ENCODE peak calls at places on chromosomes 13 and 19, in eight cellular contexts. Q is thyroid gland; V is ascending aorta; T is GM23338; O is effector memory CD4-positive, alpha-beta T cell; G is IMR-90; B is iPS DF 6.9; I is tibial artery. E is an unnamed sample.

GRCh38 chr19:860481-861098 is 1.1 kb downstream of the CFD start:
- DNase-seq in Q (peak), V (no peak), T (peak), O (peak), G (peak), B (no peak), I (peak), E (no peak)

GRCh38 chr13:67408823-67409222 is 178.7 kb upstream of the PCDH9 start:
- DNase-seq in Q (no peak), V (no peak), T (peak), O (no peak), G (no peak), B (no peak), I (no peak), E (no peak)

GRCh38 chr19:33209844-33210230 is 15.7 kb downstream of the LRP3 start:
- DNase-seq in Q (no peak), V (no peak), T (no peak), O (no peak), G (no peak), B (no peak), I (no peak), E (no peak)

GRCh38 chr13:75687145-75687763 is 51.1 kb downstream of the LMO7 start:
- DNase-seq in Q (no peak), V (no peak), T (peak), O (no peak), G (peak), B (no peak), I (no peak), E (no peak)

GRCh38 chr13:52104624-52105023 is 24.2 kb downstream of the NEK5 start:
- DNase-seq in Q (no peak), V (no peak), T (no peak), O (no peak), G (peak), B (no peak), I (no peak), E (no peak)

GRCh38 chr19:44111910-44112463 is 1.2 kb upstream of the ZNF225 start:
- DNase-seq in Q (peak), V (no peak), T (peak), O (no peak), G (peak), B (peak), I (no peak), E (no peak)

GRCh38 chr19:30371157-30371845 is 883 bp upstream of the ZNF536 start:
- DNase-seq in Q (no peak), V (no peak), T (no peak), O (no peak), G (no peak), B (no peak), I (no peak), E (no peak)

GRCh38 chr13:26558074-26558805 is 757 bp downstream of the WASF3 start:
- DNase-seq in Q (peak), V (peak), T (peak), O (no peak), G (peak), B (no peak), I (no peak), E (no peak)

GRCh38 chr13:22061806-22062391 is 391.0 kb downstream of the FGF9 start:
- DNase-seq in Q (no peak), V (no peak), T (no peak), O (no peak), G (no peak), B (no peak), I (no peak), E (no peak)

GRCh38 chr19:41325947-41326706 is 16.2 kb downstream of the CCDC97 start:
- DNase-seq in Q (no peak), V (no peak), T (no peak), O (no peak), G (peak), B (no peak), I (peak), E (no peak)

GRCh38 chr13:29923554-29924481 is 73.4 kb upstream of the UBL3 start:
- DNase-seq in Q (peak), V (peak), T (peak), O (peak), G (peak), B (peak), I (peak), E (peak)

GRCh38 chr13:51815848-51816247 is 11.9 kb upstream of the DHRS12 start:
- DNase-seq in Q (peak), V (no peak), T (no peak), O (no peak), G (no peak), B (no peak), I (no peak), E (no peak)

GRCh38 chr19:49475995-49476880 is 2.2 kb downstream of the FLT3LG start:
- DNase-seq in Q (peak), V (no peak), T (peak), O (peak), G (no peak), B (peak), I (peak), E (no peak)

GRCh38 chr19:44613295-44614168 is at the start of gene IGSF23:
- DNase-seq in Q (no peak), V (no peak), T (no peak), O (no peak), G (no peak), B (no peak), I (no peak), E (no peak)

GRCh38 chr19:351976-352625 is 7.5 kb upstream of the MIER2 start:
- DNase-seq in Q (no peak), V (peak), T (no peak), O (no peak), G (no peak), B (no peak), I (no peak), E (peak)

GRCh38 chr19:51098366-51099069 is 9.7 kb downstream of the CTU1 start:
- DNase-seq in Q (peak), V (no peak), T (peak), O (no peak), G (no peak), B (no peak), I (no peak), E (no peak)

GRCh38 chr19:5953680-5954213 is 24.2 kb downstream of the RANBP3 start:
- DNase-seq in Q (peak), V (no peak), T (no peak), O (no peak), G (no peak), B (no peak), I (no peak), E (no peak)

GRCh38 chr19:2302319-2303208 is 5.4 kb downstream of the LINGO3 start:
- DNase-seq in Q (no peak), V (peak), T (peak), O (no peak), G (peak), B (no peak), I (no peak), E (no peak)

GRCh38 chr19:3608750-3609322 is 2.2 kb upstream of the TBXA2R start:
- DNase-seq in Q (no peak), V (no peak), T (no peak), O (no peak), G (no peak), B (no peak), I (peak), E (no peak)

GRCh38 chr19:23823952-23824389 is 65.3 kb upstream of the ZNF681 start:
- DNase-seq in Q (no peak), V (no peak), T (peak), O (no peak), G (no peak), B (peak), I (no peak), E (no peak)

GRCh38 chr13:85806553-85807175 is 7.4 kb upstream of the SLITRK6 start:
- DNase-seq in Q (no peak), V (no peak), T (peak), O (no peak), G (peak), B (peak), I (no peak), E (no peak)

GRCh38 chr19:2722541-2723344 is 1.6 kb upstream of the DIRAS1 start:
- DNase-seq in Q (peak), V (peak), T (peak), O (no peak), G (peak), B (no peak), I (peak), E (peak)

GRCh38 chr13:29520671-29521070 is 74.8 kb downstream of the SLC7A1 start:
- DNase-seq in Q (no peak), V (no peak), T (no peak), O (no peak), G (peak), B (no peak), I (peak), E (no peak)

GRCh38 chr13:113643593-113643992 is 14.4 kb downstream of the ATP4B start:
- DNase-seq in Q (peak), V (no peak), T (no peak), O (no peak), G (no peak), B (no peak), I (no peak), E (no peak)

GRCh38 chr13:20566424-20566916 is 487 bp upstream of the IFT88 start:
- DNase-seq in Q (no peak), V (no peak), T (peak), O (no peak), G (peak), B (peak), I (no peak), E (no peak)

GRCh38 chr13:20570540-20570939 is 3.6 kb downstream of the IFT88 start:
- DNase-seq in Q (no peak), V (no peak), T (no peak), O (no peak), G (peak), B (no peak), I (no peak), E (no peak)

GRCh38 chr13:20566917-20567755 is at the start of gene IFT88:
- DNase-seq in Q (peak), V (peak), T (peak), O (peak), G (peak), B (peak), I (peak), E (peak)

GRCh38 chr13:20565120-20565736 is 1.7 kb upstream of the IFT88 start:
- DNase-seq in Q (no peak), V (no peak), T (peak), O (no peak), G (no peak), B (no peak), I (no peak), E (no peak)

GRCh38 chr13:20567881-20568528 is 1.0 kb downstream of the IFT88 start:
- DNase-seq in Q (peak), V (no peak), T (no peak), O (no peak), G (no peak), B (no peak), I (no peak), E (no peak)
- H3K4me3 ChIP-seq in Q (no peak), V (peak), T (peak), O (peak), G (peak), B (no peak), I (peak), E (peak)

GRCh38 chr19:38251564-38252051 is 4.6 kb downstream of the PPP1R14A start:
- DNase-seq in Q (no peak), V (peak), T (peak), O (no peak), G (no peak), B (no peak), I (peak), E (peak)

GRCh38 chr19:38250428-38250820 is 5.8 kb downstream of the PPP1R14A start:
- DNase-seq in Q (no peak), V (no peak), T (no peak), O (no peak), G (no peak), B (no peak), I (no peak), E (no peak)

GRCh38 chr19:38252385-38252784 is 3.8 kb downstream of the PPP1R14A start:
- DNase-seq in Q (no peak), V (no peak), T (no peak), O (no peak), G (no peak), B (no peak), I (no peak), E (no peak)

GRCh38 chr19:38252935-38253691 is 3.1 kb downstream of the PPP1R14A start:
- DNase-seq in Q (no peak), V (peak), T (no peak), O (no peak), G (no peak), B (no peak), I (peak), E (peak)

DNA sequence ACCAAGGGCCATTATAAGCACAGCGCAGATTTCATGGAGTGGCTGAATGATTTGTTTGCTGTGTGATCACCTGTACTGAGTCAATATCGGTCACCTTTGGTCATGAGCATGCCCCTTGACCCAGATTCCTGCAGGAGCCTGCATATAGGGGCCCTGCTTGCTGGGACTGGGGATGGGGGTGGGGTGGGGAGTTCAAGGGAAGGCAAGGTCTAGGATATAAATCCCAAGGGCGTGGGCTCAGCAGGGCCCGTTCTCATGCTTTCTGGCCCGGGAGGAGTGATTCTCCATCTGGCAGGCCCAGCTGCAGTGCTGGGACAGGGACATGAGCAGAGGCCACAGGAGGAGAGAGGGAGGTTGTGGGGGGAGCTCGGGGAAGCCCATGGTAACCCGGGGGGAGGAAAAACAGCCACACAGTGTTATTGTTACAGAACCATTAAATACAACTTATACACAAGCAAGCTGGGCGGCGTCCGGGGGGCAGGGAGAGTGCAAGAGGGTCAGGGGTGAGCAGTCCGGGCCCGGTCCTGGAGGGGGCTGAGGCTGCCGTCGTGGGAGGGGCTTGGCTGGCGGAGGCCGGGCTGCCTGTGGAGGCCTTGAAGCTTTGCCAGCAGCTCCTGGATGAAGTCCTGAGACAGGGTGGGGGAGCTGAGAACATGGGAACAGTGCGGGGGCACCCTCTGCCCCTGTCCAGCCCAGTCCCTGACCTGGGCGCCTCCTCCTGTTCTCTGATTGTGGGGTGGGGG is 5.2 kb downstream of the PPP1R14A start:
- DNase-seq in Q (peak), V (peak), T (peak), O (no peak), G (no peak), B (no peak), I (peak), E (peak)
- H3K27ac ChIP-seq in Q (peak), V (peak), T (peak), O (no peak), G (peak), B (no peak), I (peak), E (peak)

DNA sequence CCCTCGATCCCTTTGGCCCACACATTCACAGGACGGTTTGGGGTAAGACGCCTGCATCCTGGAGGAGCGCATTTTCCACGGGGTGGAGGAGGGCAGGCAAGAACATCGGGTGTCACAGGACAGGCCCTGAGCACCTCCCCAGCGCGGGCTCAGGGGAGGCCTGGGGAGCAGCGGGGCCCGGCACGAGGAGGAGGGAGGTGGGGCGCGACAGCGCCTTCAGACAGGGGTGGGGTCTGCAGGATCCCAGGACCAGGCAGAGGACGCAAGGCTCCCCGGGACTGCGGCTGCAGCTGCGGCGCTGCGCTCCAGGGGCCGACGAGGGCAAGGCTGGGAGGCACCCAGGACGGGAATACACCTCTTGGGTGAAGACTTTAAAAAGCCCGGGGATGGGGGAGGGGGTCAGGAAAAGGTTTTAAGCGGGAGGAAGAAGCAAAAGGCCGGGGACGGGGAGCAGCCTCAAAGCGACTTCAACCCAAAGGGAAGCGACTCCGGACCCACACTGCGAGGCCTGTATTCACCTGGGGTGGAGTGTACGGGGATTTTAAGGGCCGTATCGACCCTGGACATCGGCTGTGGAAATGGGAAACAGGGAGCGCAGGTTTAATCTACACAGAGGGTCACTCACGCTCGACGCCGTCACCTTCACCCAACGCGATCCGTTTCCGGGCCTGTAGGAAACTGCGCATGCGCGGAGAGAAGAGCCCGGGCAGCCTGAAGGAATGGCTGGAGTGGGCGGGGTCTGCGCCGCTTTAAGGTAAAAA is at the start of gene ZNF415:
- DNase-seq in Q (peak), V (peak), T (peak), O (no peak), G (peak), B (peak), I (peak), E (peak)
- H3K4me3 ChIP-seq in Q (peak), V (peak), T (peak), O (peak), G (peak), B (peak), I (peak), E (peak)

GRCh38 chr19:16585808-16586476 is 13.7 kb upstream of the SLC35E1 start:
- DNase-seq in Q (no peak), V (no peak), T (no peak), O (no peak), G (peak), B (no peak), I (no peak), E (no peak)
- H3K27ac ChIP-seq in Q (no peak), V (peak), T (peak), O (peak), G (no peak), B (no peak), I (peak), E (no peak)

GRCh38 chr13:63044617-63045016 is 1629.0 kb upstream of the PCDH20 start:
- DNase-seq in Q (no peak), V (no peak), T (no peak), O (no peak), G (no peak), B (no peak), I (no peak), E (no peak)

GRCh38 chr13:63048648-63049047 is 1633.0 kb upstream of the PCDH20 start:
- DNase-seq in Q (no peak), V (no peak), T (peak), O (no peak), G (peak), B (no peak), I (no peak), E (no peak)

GRCh38 chr13:63050287-63050686 is 1634.6 kb upstream of the PCDH20 start:
- DNase-seq in Q (no peak), V (no peak), T (no peak), O (no peak), G (no peak), B (no peak), I (no peak), E (no peak)
- H3K4me3 ChIP-seq in Q (no peak), V (no peak), T (no peak), O (no peak), G (no peak), B (no peak), I (no peak), E (no peak)

GRCh38 chr13:23979361-23980159 is 82.3 kb upstream of the C1QTNF9B start:
- DNase-seq in Q (peak), V (peak), T (peak), O (peak), G (peak), B (peak), I (peak), E (peak)
- H3K27ac ChIP-seq in Q (no peak), V (no peak), T (no peak), O (peak), G (peak), B (no peak), I (peak), E (peak)

GRCh38 chr19:45780146-45780447 is 2.2 kb downstream of the DMPK start:
- DNase-seq in Q (no peak), V (no peak), T (no peak), O (no peak), G (no peak), B (no peak), I (no peak), E (no peak)
- H3K4me3 ChIP-seq in Q (no peak), V (peak), T (peak), O (no peak), G (no peak), B (no peak), I (peak), E (peak)

E was measured in coronary artery.